ENCODE peak calls at places on chromosome 7, in four cellular contexts. L is CD4-positive, alpha-beta T cell; R is cardiac muscle cell; T is fibroblast of lung. M is an unnamed sample.
A peak's percentile ranks its signal among the peaks of the same experiment; 100 is the strongest.

GRCh38 chr7:158816995-158817394 is 12.3 kb downstream of the ESYT2 start:
- DNase-seq in T (no peak), L (no peak), R (no peak), M (peak; percentile 52)

GRCh38 chr7:128945668-128946366 is 8.1 kb downstream of the IRF5 start:
- DNase-seq in R (no peak), T (no peak), L (no peak), M (no peak)

GRCh38 chr7:44375236-44375699 is 49.9 kb upstream of the CAMK2B start:
- DNase-seq in R (peak; percentile 60), T (no peak), L (no peak), M (no peak)

GRCh38 chr7:76509931-76510877 is at the start of gene UPK3B:
- DNase-seq in L (no peak), R (peak; percentile 34), T (no peak), M (peak; percentile 60)

GRCh38 chr7:124840435-124840834 is 74.8 kb upstream of the GPR37 start:
- DNase-seq in R (no peak), L (no peak), T (peak; percentile 35), M (no peak)

GRCh38 chr7:35805876-35806275 is 5.0 kb downstream of the SEPTIN7 start:
- DNase-seq in T (peak; percentile 8), L (no peak), R (no peak), M (no peak)

GRCh38 chr7:56157238-56157790 is 41.1 kb upstream of the NUPR2 start:
- DNase-seq in R (no peak), L (no peak), T (no peak), M (no peak)

GRCh38 chr7:27133409-27134157 is 3.0 kb upstream of the HOXA4 start:
- DNase-seq in R (no peak), T (no peak), L (no peak), M (no peak)

GRCh38 chr7:150973571-150974451 is 4.3 kb downstream of the KCNH2 start:
- DNase-seq in R (no peak), T (no peak), L (peak; percentile 28), M (no peak)

GRCh38 chr7:40598915-40599314 is 464.1 kb downstream of the SUGCT start:
- DNase-seq in L (no peak), T (no peak), R (no peak), M (no peak)

GRCh38 chr7:71694678-71695077 is 562.7 kb downstream of the GALNT17 start:
- DNase-seq in R (no peak), T (no peak), L (no peak), M (no peak)

GRCh38 chr7:142901426-142902259 is 16.1 kb upstream of the TRPV6 start:
- DNase-seq in L (no peak), T (no peak), R (no peak), M (no peak)

GRCh38 chr7:36962367-36962766 is 238.1 kb upstream of the AOAH start:
- DNase-seq in R (no peak), L (no peak), T (no peak), M (no peak)

GRCh38 chr7:7331523-7331922 is 149.2 kb downstream of the C1GALT1 start:
- DNase-seq in R (no peak), L (no peak), T (no peak), M (no peak)

GRCh38 chr7:107610353-107610752 is 30.3 kb downstream of the BCAP29 start:
- DNase-seq in T (peak; percentile 47), L (no peak), R (no peak), M (no peak)

GRCh38 chr7:79451580-79451979 is 1.9 kb downstream of the MAGI2 start:
- DNase-seq in R (no peak), T (no peak), L (no peak), M (peak; percentile 59)

GRCh38 chr7:23471090-23471859 is 984 bp upstream of the IGF2BP3 start:
- DNase-seq in R (peak; percentile 95), L (no peak), T (peak; percentile 83), M (peak; percentile 74)

GRCh38 chr7:84237533-84238173 is 43.1 kb upstream of the SEMA3A start:
- DNase-seq in R (no peak), T (peak; percentile 95), L (no peak), M (peak; percentile 85)

GRCh38 chr7:82317760-82318159 is 125.8 kb downstream of the CACNA2D1 start:
- DNase-seq in L (no peak), R (no peak), T (no peak), M (no peak)

GRCh38 chr7:24979470-24979862 is 512 bp downstream of the OSBPL3 start:
- DNase-seq in L (peak; percentile 76), T (peak; percentile 68), R (peak; percentile 71), M (peak; percentile 58)

GRCh38 chr7:11648980-11649379 is 183.0 kb downstream of the THSD7A start:
- DNase-seq in L (no peak), T (peak; percentile 81), R (no peak), M (no peak)

GRCh38 chr7:94054130-94054529 is 50.0 kb upstream of the BET1 start:
- DNase-seq in T (no peak), L (no peak), R (peak; percentile 16), M (no peak)

GRCh38 chr7:10022957-10023356 is 950.7 kb upstream of the PHF14 start:
- DNase-seq in L (no peak), R (peak; percentile 67), T (peak; percentile 6), M (peak; percentile 0)

GRCh38 chr7:100191775-100192174 is 14.1 kb downstream of the STAG3 start:
- DNase-seq in L (no peak), T (peak; percentile 34), R (no peak), M (no peak)
- TF ChIP-seq CTCF in L (no peak), T (no peak), R (no peak), M (no peak)

GRCh38 chr7:157253850-157254249 is 83.0 kb upstream of the DNAJB6 start:
- DNase-seq in L (no peak), T (no peak), R (no peak), M (no peak)
- TF ChIP-seq CTCF in L (no peak), T (no peak), R (no peak), M (no peak)

DNA sequence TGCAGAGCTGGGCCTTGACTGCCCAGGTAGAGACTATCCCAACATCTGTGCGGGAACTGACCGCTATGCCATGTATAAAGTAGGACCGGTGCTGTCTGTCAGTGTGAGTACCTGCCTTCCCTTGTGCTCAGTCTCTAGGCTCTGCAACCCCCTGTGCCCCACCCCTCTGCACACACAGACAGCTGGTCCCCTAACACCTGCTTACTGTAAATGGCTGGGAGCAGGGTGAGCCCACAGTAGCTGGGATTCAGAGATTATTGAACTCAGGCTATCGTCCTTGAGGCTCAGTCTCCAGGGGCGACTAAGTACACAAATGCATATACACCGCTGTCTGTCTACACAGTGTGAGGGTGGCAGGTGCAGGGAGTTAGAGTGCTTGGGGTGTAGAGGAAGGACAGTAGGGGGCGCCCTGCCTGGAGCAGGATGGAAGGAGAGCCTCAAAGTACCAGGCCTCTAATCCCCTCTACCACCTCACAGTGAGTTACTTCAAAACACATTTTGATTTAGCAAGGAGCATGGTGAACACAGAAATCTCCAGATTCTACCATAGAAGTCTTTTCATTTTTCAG is 12.9 kb downstream of the UPP1 start:
- DNase-seq in R (no peak), L (no peak), T (no peak), M (no peak)
- TF ChIP-seq CTCF in R (peak; percentile 40), L (peak; percentile 38), T (peak; percentile 9), M (no peak)

GRCh38 chr7:130381468-130382312 is 1.4 kb downstream of the CPA1 start:
- DNase-seq in T (no peak), R (no peak), L (no peak), M (no peak)
- TF ChIP-seq CTCF in T (no peak), R (peak; percentile 27), L (no peak), M (no peak)

DNA sequence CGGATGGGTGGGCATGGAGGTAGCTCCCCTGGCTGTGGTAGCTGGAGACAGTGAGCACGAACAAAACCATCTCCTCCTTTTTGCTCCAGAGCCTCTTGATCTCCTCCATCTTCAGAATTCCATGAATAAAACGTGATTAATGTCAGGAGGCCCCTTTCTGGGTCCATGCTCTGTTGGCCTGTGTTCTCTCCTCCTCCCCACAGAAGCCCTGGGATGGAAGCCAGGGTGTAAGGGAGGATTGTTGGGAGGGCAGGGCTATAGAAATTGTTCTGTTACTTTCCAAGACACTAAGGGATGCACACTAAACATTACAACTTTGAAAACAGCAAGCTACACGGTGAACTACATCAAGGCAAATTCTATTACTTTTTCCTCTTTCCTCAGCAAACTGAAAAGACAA is 96.3 kb downstream of the RNF216 start:
- DNase-seq in L (no peak), T (no peak), R (no peak), M (no peak)
- TF ChIP-seq CTCF in L (no peak), T (no peak), R (no peak), M (no peak)

GRCh38 chr7:5435291-5436002 is 11.8 kb upstream of the TNRC18 start:
- DNase-seq in R (no peak), L (no peak), T (no peak), M (no peak)
- TF ChIP-seq CTCF in R (no peak), L (no peak), T (no peak), M (no peak)

DNA sequence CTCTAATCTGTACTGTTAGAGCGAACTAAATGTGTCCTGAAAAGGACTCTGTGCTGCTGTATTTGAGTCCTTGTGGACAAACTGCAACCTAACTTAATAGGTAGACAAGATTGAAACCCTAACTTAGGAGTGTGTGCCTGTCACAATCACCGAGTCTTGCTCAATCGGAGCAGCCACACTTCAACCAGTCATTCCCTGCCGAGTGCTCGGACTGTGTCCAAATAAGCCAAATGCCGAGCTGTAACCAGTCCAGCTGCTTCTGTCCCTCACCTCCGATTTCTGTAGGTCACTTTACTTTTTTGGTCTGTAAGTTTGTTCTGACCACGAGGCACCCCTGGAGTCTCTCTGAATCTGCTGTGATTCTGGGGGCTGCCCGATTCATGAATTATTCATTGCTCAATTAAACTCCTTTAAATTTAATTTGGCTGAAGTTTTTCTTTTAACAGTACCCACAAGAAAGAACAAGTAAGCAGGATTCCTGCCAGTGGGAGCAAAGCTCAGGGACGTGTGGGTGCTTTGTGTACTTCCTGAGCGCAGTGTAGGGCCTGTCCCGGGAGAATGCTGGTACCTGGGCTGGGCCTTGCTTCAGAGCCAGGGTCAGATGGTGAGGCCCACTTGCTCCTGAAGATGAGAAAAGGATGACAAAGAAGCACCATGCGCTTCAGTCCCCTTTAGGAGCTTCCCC is 140.1 kb downstream of the ACTR3B start:
- DNase-seq in T (peak; percentile 55), R (no peak), L (no peak), M (no peak)
- TF ChIP-seq CTCF in T (no peak), R (no peak), L (no peak), M (no peak)

GRCh38 chr7:17680943-17681351 is 259.3 kb downstream of the SNX13 start:
- DNase-seq in R (peak; percentile 22), L (no peak), T (peak; percentile 73), M (no peak)
- TF ChIP-seq CTCF in R (peak; percentile 34), L (peak; percentile 72), T (no peak), M (no peak)

M was measured in RWPE1.